ENCODE peak calls at places on chromosomes 7 and 10, in eight cellular contexts. Y is mucosa of descending colon; M is neural progenitor cell; E is A549; L is right cardiac atrium; W is astrocyte of the spinal cord; F is CD8-positive, alpha-beta T cell; T is HCT116. A is an unnamed sample.

GRCh38 chr7:105689093-105689819 is 108.0 kb upstream of the EFCAB10 start:
- DNase-seq in Y (no peak), M (peak), E (no peak), L (no peak), W (no peak), F (no peak), T (no peak), A (no peak)

GRCh38 chr10:69087600-69088470 is at the start of gene SRGN:
- DNase-seq in Y (peak), M (no peak), E (peak), L (peak), W (peak), F (peak), T (no peak), A (peak)

GRCh38 chr10:6579193-6579903 is 728 bp downstream of the PRKCQ start:
- DNase-seq in Y (no peak), M (peak), E (no peak), L (no peak), W (peak), F (no peak), T (no peak), A (no peak)

GRCh38 chr7:76095908-76096307 is 48.0 kb downstream of the MDH2 start:
- DNase-seq in Y (no peak), M (no peak), E (no peak), L (no peak), W (no peak), F (no peak), T (no peak), A (no peak)

GRCh38 chr10:58512470-58513188 is at the start of gene BICC1:
- DNase-seq in Y (peak), M (peak), E (peak), L (peak), W (peak), F (no peak), T (no peak), A (no peak)

GRCh38 chr10:68811367-68812009 is 15.8 kb upstream of the STOX1 start:
- DNase-seq in Y (no peak), M (no peak), E (no peak), L (no peak), W (no peak), F (no peak), T (no peak), A (no peak)

GRCh38 chr7:47901542-47901941 is 46.7 kb downstream of the PKD1L1 start:
- DNase-seq in Y (no peak), M (peak), E (no peak), L (no peak), W (peak), F (no peak), T (no peak), A (no peak)

GRCh38 chr10:120782336-120782735 is 68.8 kb upstream of the WDR11 start:
- DNase-seq in Y (no peak), M (no peak), E (no peak), L (no peak), W (no peak), F (no peak), T (no peak), A (no peak)

GRCh38 chr10:29461042-29461441 is 172.2 kb downstream of the LYZL1 start:
- DNase-seq in Y (no peak), M (no peak), E (no peak), L (no peak), W (no peak), F (no peak), T (no peak), A (no peak)

GRCh38 chr7:143434660-143435059 is 8.6 kb upstream of the TAS2R60 start:
- DNase-seq in Y (peak), M (no peak), E (no peak), L (peak), W (peak), F (no peak), T (no peak), A (no peak)

GRCh38 chr7:115232041-115232440 is 310.1 kb downstream of the MDFIC start:
- DNase-seq in Y (no peak), M (no peak), E (no peak), L (no peak), W (peak), F (no peak), T (no peak), A (no peak)

GRCh38 chr7:75951506-75951905 is 36.6 kb downstream of the POR start:
- DNase-seq in Y (no peak), M (no peak), E (no peak), L (no peak), W (no peak), F (no peak), T (no peak), A (no peak)

GRCh38 chr7:155683714-155684113 is 39.3 kb downstream of the RBM33 start:
- DNase-seq in Y (no peak), M (no peak), E (no peak), L (no peak), W (no peak), F (no peak), T (no peak), A (no peak)

GRCh38 chr7:55144333-55144954 is 125.6 kb downstream of the EGFR start:
- DNase-seq in Y (no peak), M (peak), E (peak), L (no peak), W (no peak), F (no peak), T (no peak), A (no peak)

GRCh38 chr7:98079891-98080653 is 26.6 kb upstream of the LMTK2 start:
- DNase-seq in Y (no peak), M (peak), E (no peak), L (no peak), W (no peak), F (no peak), T (no peak), A (no peak)

GRCh38 chr10:6062101-6062771 is at the start of gene IL2RA:
- DNase-seq in Y (peak), M (no peak), E (no peak), L (no peak), W (no peak), F (no peak), T (no peak), A (no peak)

GRCh38 chr7:103989785-103990775 is 622 bp upstream of the RELN start:
- DNase-seq in Y (no peak), M (peak), E (peak), L (peak), W (peak), F (no peak), T (no peak), A (no peak)

GRCh38 chr10:3530346-3531096 is 254.5 kb downstream of the KLF6 start:
- DNase-seq in Y (no peak), M (no peak), E (no peak), L (no peak), W (no peak), F (no peak), T (no peak), A (no peak)

GRCh38 chr7:16460789-16461465 is 4.6 kb downstream of the SOSTDC1 start:
- DNase-seq in Y (no peak), M (no peak), E (no peak), L (no peak), W (no peak), F (no peak), T (no peak), A (no peak)

GRCh38 chr7:20064974-20065862 is 152.0 kb downstream of the MACC1 start:
- DNase-seq in Y (no peak), M (no peak), E (no peak), L (no peak), W (peak), F (no peak), T (peak), A (peak)

GRCh38 chr7:11767148-11767547 is 64.8 kb downstream of the THSD7A start:
- DNase-seq in Y (no peak), M (no peak), E (no peak), L (no peak), W (no peak), F (no peak), T (no peak), A (no peak)

GRCh38 chr7:130272456-130273080 is 5.9 kb downstream of the CPA2 start:
- DNase-seq in Y (no peak), M (peak), E (no peak), L (no peak), W (no peak), F (no peak), T (no peak), A (no peak)
- H3K4me3 ChIP-seq in Y (no peak), M (no peak), E (no peak), L (peak), W (no peak), F (peak), T (no peak), A (peak)

GRCh38 chr7:149837620-149838223 is 453 bp upstream of the ZNF862 start:
- DNase-seq in Y (no peak), M (no peak), E (no peak), L (peak), W (no peak), F (no peak), T (no peak), A (no peak)
- H3K4me3 ChIP-seq in Y (peak), M (no peak), E (no peak), L (no peak), W (no peak), F (no peak), T (no peak), A (no peak)

GRCh38 chr10:32955790-32956189 is 2.2 kb downstream of the ITGB1 start:
- DNase-seq in Y (no peak), M (no peak), E (no peak), L (no peak), W (no peak), F (no peak), T (no peak), A (no peak)
- H3K4me3 ChIP-seq in Y (no peak), M (peak), E (peak), L (peak), W (peak), F (no peak), T (no peak), A (peak)

GRCh38 chr10:50400694-50401093 is 149.4 kb upstream of the ASAH2 start:
- DNase-seq in Y (no peak), M (no peak), E (no peak), L (no peak), W (no peak), F (no peak), T (no peak), A (no peak)
- H3K4me3 ChIP-seq in Y (no peak), M (no peak), E (no peak), L (no peak), W (no peak), F (no peak), T (no peak), A (no peak)

GRCh38 chr10:44994752-44995530 is 5.8 kb upstream of the ZNF22 start:
- DNase-seq in Y (no peak), M (no peak), E (no peak), L (peak), W (no peak), F (no peak), T (no peak), A (no peak)

GRCh38 chr10:44997105-44997748 is 3.5 kb upstream of the ZNF22 start:
- DNase-seq in Y (no peak), M (no peak), E (no peak), L (no peak), W (no peak), F (no peak), T (no peak), A (no peak)

GRCh38 chr10:44995581-44995913 is 5.2 kb upstream of the ZNF22 start:
- DNase-seq in Y (no peak), M (no peak), E (no peak), L (no peak), W (no peak), F (no peak), T (no peak), A (no peak)

GRCh38 chr10:44993922-44994751 is 6.6 kb upstream of the ZNF22 start:
- DNase-seq in Y (no peak), M (no peak), E (no peak), L (no peak), W (peak), F (no peak), T (no peak), A (no peak)

GRCh38 chr10:44995914-44996633 is 4.6 kb upstream of the ZNF22 start:
- DNase-seq in Y (no peak), M (no peak), E (no peak), L (peak), W (peak), F (no peak), T (no peak), A (no peak)
- H3K4me3 ChIP-seq in Y (no peak), M (no peak), E (no peak), L (no peak), W (no peak), F (no peak), T (no peak), A (no peak)

DNA sequence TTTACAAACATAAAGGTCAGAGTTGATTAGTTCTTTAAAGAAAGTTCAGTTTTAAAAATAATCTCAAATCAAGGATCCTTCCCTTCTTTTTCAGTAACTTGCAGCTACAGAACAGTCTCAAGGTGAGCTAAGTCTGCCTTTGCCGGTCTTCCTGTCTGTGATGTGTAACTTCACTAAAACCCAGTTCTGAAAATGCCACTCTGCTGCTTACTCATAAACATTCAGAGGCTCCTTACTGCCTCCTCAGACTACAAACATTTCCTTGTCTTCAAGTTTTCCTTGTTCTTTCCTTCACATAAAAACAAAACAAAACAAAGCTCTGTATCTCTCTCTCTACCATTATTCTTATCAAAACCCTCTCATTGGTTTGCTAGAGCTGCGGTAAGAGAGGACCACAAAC is 128.7 kb downstream of the ETV1 start:
- DNase-seq in Y (no peak), M (no peak), E (no peak), L (no peak), W (no peak), F (no peak), T (no peak), A (no peak)
- H3K4me3 ChIP-seq in Y (no peak), M (no peak), E (no peak), L (no peak), W (no peak), F (no peak), T (no peak), A (no peak)

DNA sequence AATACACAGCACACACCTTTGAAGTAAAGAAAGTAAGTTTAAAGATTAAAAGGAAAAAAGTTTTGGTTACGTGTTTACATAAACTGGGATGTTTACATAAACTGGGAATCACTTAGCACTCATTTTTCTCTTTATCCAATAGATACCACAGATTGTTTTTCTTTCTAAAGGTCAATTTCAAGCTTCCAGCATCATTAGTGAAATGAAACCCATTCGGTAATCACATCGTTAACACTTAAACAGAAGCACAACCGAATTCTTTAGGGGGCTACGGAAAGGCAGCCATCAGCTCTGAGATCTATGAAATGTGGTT is 1.1 kb downstream of the ODAD2 start:
- DNase-seq in Y (no peak), M (no peak), E (no peak), L (no peak), W (peak), F (no peak), T (no peak), A (no peak)
- H3K4me3 ChIP-seq in Y (no peak), M (peak), E (no peak), L (peak), W (peak), F (peak), T (peak), A (peak)

DNA sequence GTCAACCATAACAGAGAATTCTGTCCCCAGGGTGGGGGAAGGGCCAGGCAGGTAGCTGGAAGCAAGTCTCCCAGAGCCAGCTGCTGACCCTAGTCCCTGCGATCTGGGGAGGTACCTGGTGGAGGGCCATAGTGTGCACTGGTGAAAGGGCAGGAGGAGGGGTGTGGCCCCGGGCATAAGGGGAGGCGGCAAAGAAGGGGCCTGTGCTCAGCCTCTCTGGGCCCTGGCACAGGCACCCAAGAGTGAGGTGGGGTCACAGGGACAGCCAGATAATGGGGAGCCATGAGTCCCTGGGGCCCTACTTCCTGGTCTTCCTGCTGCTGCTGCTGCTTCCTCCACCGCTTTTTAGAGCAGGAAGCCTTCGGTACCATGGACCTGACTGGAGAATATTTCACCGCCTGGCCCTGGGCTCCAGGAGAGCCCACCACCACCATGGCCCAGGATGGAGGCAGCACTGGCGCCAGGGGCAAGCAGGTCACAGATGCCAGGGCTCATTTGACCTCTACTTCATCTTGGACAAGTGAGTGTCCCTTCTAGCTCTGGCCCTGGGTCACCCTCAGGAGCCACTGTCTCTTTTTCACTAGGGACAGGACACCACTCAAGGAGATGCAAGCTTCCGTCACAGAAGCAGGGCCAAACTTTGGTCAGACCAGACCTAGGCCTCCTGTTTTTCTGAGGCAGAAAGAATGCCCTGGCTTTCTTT is at the start of gene ANTXRL:
- DNase-seq in Y (no peak), M (no peak), E (no peak), L (no peak), W (no peak), F (no peak), T (no peak), A (no peak)
- H3K4me3 ChIP-seq in Y (no peak), M (no peak), E (no peak), L (no peak), W (no peak), F (no peak), T (no peak), A (no peak)

GRCh38 chr7:96991850-96992623 is 13.3 kb upstream of the DLX6 start:
- DNase-seq in Y (no peak), M (peak), E (no peak), L (no peak), W (no peak), F (no peak), T (no peak), A (no peak)
- H3K4me3 ChIP-seq in Y (no peak), M (peak), E (no peak), L (no peak), W (no peak), F (no peak), T (no peak), A (no peak)

GRCh38 chr7:44750424-44750823 is 1.8 kb downstream of the ZMIZ2 start:
- DNase-seq in Y (no peak), M (no peak), E (no peak), L (no peak), W (no peak), F (no peak), T (no peak), A (no peak)
- H3K4me3 ChIP-seq in Y (no peak), M (no peak), E (no peak), L (no peak), W (no peak), F (no peak), T (no peak), A (no peak)

A was measured in skeletal muscle cell.